ENCODE peak calls at places on chromosome 21, in six cellular contexts. One of them, this sample, is unnamed.
A peak's percentile ranks its signal among the peaks of the same experiment; 100 is the strongest.

GRCh38 chr21:37915516-37915915 is 741 bp downstream of the KCNJ6 start:
- DNase-seq in OCI-LY7: no peak
- DNase-seq in transverse colon: no peak
- DNase-seq in fibroblast of lung: no peak
- DNase-seq in hepatocyte: peak; percentile 7
- DNase-seq in keratinocyte: no peak
- DNase-seq in this sample: no peak

GRCh38 chr21:37711294-37711844 is 204.9 kb downstream of the KCNJ6 start:
- DNase-seq in hepatocyte: no peak
- DNase-seq in fibroblast of lung: no peak
- DNase-seq in keratinocyte: no peak
- DNase-seq in OCI-LY7: no peak
- DNase-seq in transverse colon: no peak
- DNase-seq in this sample: no peak

GRCh38 chr21:34595457-34595856 is 19.5 kb downstream of the RCAN1 start:
- DNase-seq in transverse colon: no peak
- DNase-seq in hepatocyte: peak; percentile 59
- DNase-seq in keratinocyte: no peak
- DNase-seq in OCI-LY7: no peak
- DNase-seq in fibroblast of lung: no peak
- DNase-seq in this sample: no peak

GRCh38 chr21:39221997-39222486 is 38.8 kb upstream of the PSMG1 start:
- DNase-seq in transverse colon: no peak
- DNase-seq in OCI-LY7: no peak
- DNase-seq in fibroblast of lung: no peak
- DNase-seq in keratinocyte: no peak
- DNase-seq in hepatocyte: no peak
- DNase-seq in this sample: no peak

GRCh38 chr21:16079830-16080229 is 350.0 kb downstream of the USP25 start:
- DNase-seq in transverse colon: no peak
- DNase-seq in OCI-LY7: no peak
- DNase-seq in keratinocyte: no peak
- DNase-seq in hepatocyte: peak; percentile 38
- DNase-seq in fibroblast of lung: peak; percentile 66
- DNase-seq in this sample: no peak

GRCh38 chr21:31429500-31429899 is 85.4 kb upstream of the TIAM1 start:
- DNase-seq in fibroblast of lung: no peak
- DNase-seq in keratinocyte: no peak
- DNase-seq in transverse colon: no peak
- DNase-seq in hepatocyte: no peak
- DNase-seq in OCI-LY7: no peak
- DNase-seq in this sample: no peak

GRCh38 chr21:27954806-27955205 is 987.9 kb upstream of the ADAMTS5 start:
- DNase-seq in fibroblast of lung: peak; percentile 55
- DNase-seq in hepatocyte: peak; percentile 8
- DNase-seq in keratinocyte: no peak
- DNase-seq in OCI-LY7: no peak
- DNase-seq in transverse colon: no peak
- DNase-seq in this sample: peak; percentile 71

GRCh38 chr21:21003701-21004100 is 5.5 kb downstream of the NCAM2 start:
- DNase-seq in transverse colon: no peak
- DNase-seq in OCI-LY7: peak; percentile 1
- DNase-seq in hepatocyte: peak; percentile 37
- DNase-seq in keratinocyte: no peak
- DNase-seq in fibroblast of lung: peak; percentile 60
- DNase-seq in this sample: no peak

GRCh38 chr21:27126140-27126539 is 159.3 kb upstream of the ADAMTS5 start:
- DNase-seq in hepatocyte: no peak
- DNase-seq in transverse colon: no peak
- DNase-seq in fibroblast of lung: no peak
- DNase-seq in keratinocyte: no peak
- DNase-seq in OCI-LY7: no peak
- DNase-seq in this sample: no peak

GRCh38 chr21:40278345-40278744 is 411.1 kb downstream of the PCP4 start:
- DNase-seq in fibroblast of lung: no peak
- DNase-seq in hepatocyte: no peak
- DNase-seq in keratinocyte: no peak
- DNase-seq in transverse colon: no peak
- DNase-seq in OCI-LY7: no peak
- DNase-seq in this sample: no peak

GRCh38 chr21:43343095-43343991 is 83.6 kb downstream of the SIK1 start:
- DNase-seq in OCI-LY7: no peak
- DNase-seq in transverse colon: peak; percentile 87
- DNase-seq in keratinocyte: no peak
- DNase-seq in fibroblast of lung: no peak
- DNase-seq in hepatocyte: peak; percentile 93
- DNase-seq in this sample: no peak
- TF ChIP-seq CTCF in OCI-LY7: no peak
- TF ChIP-seq CTCF in transverse colon: no peak
- TF ChIP-seq CTCF in keratinocyte: no peak
- TF ChIP-seq CTCF in fibroblast of lung: no peak
- TF ChIP-seq CTCF in hepatocyte: no peak
- TF ChIP-seq CTCF in this sample: no peak

GRCh38 chr21:42560517-42561179 is 47.0 kb downstream of the SLC37A1 start:
- DNase-seq in OCI-LY7: peak; percentile 44
- DNase-seq in keratinocyte: no peak
- DNase-seq in hepatocyte: no peak
- DNase-seq in fibroblast of lung: no peak
- DNase-seq in transverse colon: peak; percentile 2
- DNase-seq in this sample: no peak

GRCh38 chr21:42557420-42557819 is 43.8 kb downstream of the SLC37A1 start:
- DNase-seq in OCI-LY7: no peak
- DNase-seq in transverse colon: no peak
- DNase-seq in fibroblast of lung: no peak
- DNase-seq in keratinocyte: no peak
- DNase-seq in hepatocyte: no peak
- DNase-seq in this sample: no peak

GRCh38 chr21:42558368-42558767 is 44.7 kb downstream of the SLC37A1 start:
- DNase-seq in OCI-LY7: no peak
- DNase-seq in fibroblast of lung: no peak
- DNase-seq in transverse colon: no peak
- DNase-seq in hepatocyte: no peak
- DNase-seq in keratinocyte: no peak
- DNase-seq in this sample: no peak

GRCh38 chr21:42559326-42559725 is 45.7 kb downstream of the SLC37A1 start:
- DNase-seq in transverse colon: peak; percentile 1
- DNase-seq in fibroblast of lung: no peak
- DNase-seq in keratinocyte: no peak
- DNase-seq in hepatocyte: no peak
- DNase-seq in OCI-LY7: no peak
- DNase-seq in this sample: no peak

DNA sequence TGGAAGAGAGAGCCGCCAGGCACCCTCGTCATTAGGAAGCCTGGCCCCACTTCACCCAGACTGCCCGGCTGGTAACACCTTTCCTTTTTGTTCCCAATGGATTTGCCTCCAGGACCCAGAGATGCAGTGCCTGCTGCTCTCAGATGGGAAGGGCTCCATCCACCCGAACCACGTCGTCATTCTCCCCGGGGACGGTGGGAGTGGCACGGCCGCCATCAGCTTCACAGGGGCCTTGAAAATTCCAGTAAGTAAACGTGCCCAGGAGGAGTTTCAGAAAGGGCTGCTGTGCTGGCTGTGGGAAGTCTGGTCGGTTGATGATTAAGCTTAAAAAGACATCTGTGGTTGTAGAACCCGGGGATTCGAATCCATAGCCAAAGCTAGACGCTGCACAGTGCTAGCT is 45.2 kb downstream of the SLC37A1 start:
- DNase-seq in transverse colon: peak; percentile 2
- DNase-seq in hepatocyte: no peak
- DNase-seq in keratinocyte: no peak
- DNase-seq in OCI-LY7: no peak
- DNase-seq in fibroblast of lung: no peak
- DNase-seq in this sample: no peak
- H3K36me3 ChIP-seq in transverse colon: peaks cover 38% of the 10 kb centered on the region
- H3K36me3 ChIP-seq in hepatocyte: no peaks in the 10 kb centered on the region
- H3K36me3 ChIP-seq in keratinocyte: peaks cover 10% of the 10 kb centered on the region
- H3K36me3 ChIP-seq in OCI-LY7: peaks cover 28% of the 10 kb centered on the region
- H3K36me3 ChIP-seq in fibroblast of lung: no peaks in the 10 kb centered on the region
- H3K36me3 ChIP-seq in this sample: no peaks in the 10 kb centered on the region

GRCh38 chr21:17527240-17527639 is 14.4 kb downstream of the CXADR start:
- DNase-seq in transverse colon: no peak
- DNase-seq in fibroblast of lung: peak; percentile 67
- DNase-seq in hepatocyte: peak; percentile 43
- DNase-seq in OCI-LY7: no peak
- DNase-seq in keratinocyte: no peak
- DNase-seq in this sample: no peak
- H3K4me3 ChIP-seq in transverse colon: no peak overlapping the region
- H3K4me3 ChIP-seq in fibroblast of lung: no peak overlapping the region
- H3K4me3 ChIP-seq in hepatocyte: no peak overlapping the region
- H3K4me3 ChIP-seq in OCI-LY7: no peak overlapping the region
- H3K4me3 ChIP-seq in keratinocyte: no peak overlapping the region
- H3K4me3 ChIP-seq in this sample: no peak overlapping the region

DNA sequence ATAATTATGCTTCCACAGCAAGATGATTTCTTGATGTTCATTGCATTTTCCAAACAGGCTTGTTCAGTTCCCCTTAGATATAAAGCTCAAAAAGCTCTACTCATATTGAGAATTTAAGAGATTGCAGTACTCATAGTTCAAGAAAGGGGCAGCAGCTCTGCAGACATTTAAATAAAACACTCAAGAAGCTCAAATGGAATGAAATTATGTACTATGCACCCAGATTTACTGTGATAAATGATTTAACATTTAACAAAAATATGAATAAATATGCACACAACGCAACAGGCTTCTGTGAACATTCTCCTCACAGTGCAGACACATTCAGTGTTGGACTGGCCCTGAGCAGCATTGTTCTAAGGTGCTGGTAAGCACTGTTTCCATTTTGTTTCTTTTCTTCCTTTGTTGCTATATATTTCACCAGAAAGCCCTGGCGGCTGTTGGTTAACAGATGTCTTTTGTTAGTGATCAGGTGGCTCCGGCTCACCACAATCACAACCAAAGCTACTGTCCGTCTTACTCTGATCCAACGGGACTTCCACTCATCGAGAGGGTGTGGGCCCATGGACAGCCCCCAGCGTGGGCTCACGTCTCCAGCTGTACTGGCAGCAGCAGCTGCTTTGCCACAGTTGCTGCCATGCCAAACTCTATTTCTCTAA is 1440.3 kb downstream of the NCAM2 start:
- DNase-seq in keratinocyte: no peak
- DNase-seq in OCI-LY7: no peak
- DNase-seq in fibroblast of lung: no peak
- DNase-seq in hepatocyte: no peak
- DNase-seq in transverse colon: no peak
- DNase-seq in this sample: no peak
- TF ChIP-seq CTCF in keratinocyte: no peak
- TF ChIP-seq CTCF in OCI-LY7: no peak
- TF ChIP-seq CTCF in fibroblast of lung: no peak
- TF ChIP-seq CTCF in hepatocyte: no peak
- TF ChIP-seq CTCF in transverse colon: no peak
- TF ChIP-seq CTCF in this sample: no peak

DNA sequence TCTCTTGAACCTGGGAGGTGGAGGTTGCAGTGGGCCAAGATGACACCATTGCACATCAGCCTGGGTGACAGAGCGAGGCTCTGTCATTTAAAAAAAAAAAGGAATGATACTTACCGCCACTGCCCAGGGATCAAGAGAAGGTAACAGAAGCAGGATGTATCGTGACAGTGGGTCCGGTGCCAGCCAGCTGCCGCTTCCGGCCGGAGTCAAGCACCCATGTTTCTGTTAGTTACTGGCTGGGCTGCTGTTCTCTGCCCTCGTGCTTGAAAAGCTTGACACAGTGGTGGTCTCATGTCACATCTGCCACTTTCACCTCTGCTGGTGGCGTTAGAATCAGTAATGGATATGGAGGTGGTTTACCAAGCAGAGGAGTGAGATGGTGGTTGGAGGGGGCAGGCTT is 21.0 kb downstream of the IFNGR2 start:
- DNase-seq in transverse colon: no peak
- DNase-seq in OCI-LY7: no peak
- DNase-seq in fibroblast of lung: no peak
- DNase-seq in hepatocyte: no peak
- DNase-seq in keratinocyte: no peak
- DNase-seq in this sample: no peak
- H3K36me3 ChIP-seq in transverse colon: peaks cover 33% of the 10 kb centered on the region
- H3K36me3 ChIP-seq in OCI-LY7: peaks cover 98% of the 10 kb centered on the region
- H3K36me3 ChIP-seq in fibroblast of lung: peaks cover 20% of the 10 kb centered on the region
- H3K36me3 ChIP-seq in hepatocyte: no peaks in the 10 kb centered on the region
- H3K36me3 ChIP-seq in keratinocyte: peaks cover 31% of the 10 kb centered on the region
- H3K36me3 ChIP-seq in this sample: peaks cover 29% of the 10 kb centered on the region

GRCh38 chr21:45532826-45533730 is 9.2 kb downstream of the SLC19A1 start:
- DNase-seq in keratinocyte: no peak
- DNase-seq in hepatocyte: no peak
- DNase-seq in fibroblast of lung: no peak
- DNase-seq in transverse colon: peak; percentile 90
- DNase-seq in OCI-LY7: no peak
- DNase-seq in this sample: no peak

GRCh38 chr21:45535341-45536081 is 6.7 kb downstream of the SLC19A1 start:
- DNase-seq in OCI-LY7: no peak
- DNase-seq in hepatocyte: no peak
- DNase-seq in keratinocyte: no peak
- DNase-seq in fibroblast of lung: no peak
- DNase-seq in transverse colon: peak; percentile 21
- DNase-seq in this sample: no peak

GRCh38 chr21:45534591-45535331 is 7.5 kb downstream of the SLC19A1 start:
- DNase-seq in transverse colon: peak; percentile 86
- DNase-seq in hepatocyte: peak; percentile 66
- DNase-seq in keratinocyte: no peak
- DNase-seq in OCI-LY7: no peak
- DNase-seq in fibroblast of lung: peak; percentile 32
- DNase-seq in this sample: no peak

GRCh38 chr21:45531393-45532215 is 10.6 kb downstream of the SLC19A1 start:
- DNase-seq in transverse colon: peak; percentile 9
- DNase-seq in hepatocyte: no peak
- DNase-seq in OCI-LY7: no peak
- DNase-seq in fibroblast of lung: no peak
- DNase-seq in keratinocyte: no peak
- DNase-seq in this sample: no peak

GRCh38 chr21:45533731-45534571 is 8.3 kb downstream of the SLC19A1 start:
- DNase-seq in hepatocyte: no peak
- DNase-seq in transverse colon: peak; percentile 10
- DNase-seq in OCI-LY7: no peak
- DNase-seq in keratinocyte: no peak
- DNase-seq in fibroblast of lung: no peak
- DNase-seq in this sample: no peak
- H3K4me3 ChIP-seq in hepatocyte: no peak overlapping the region
- H3K4me3 ChIP-seq in transverse colon: no peak overlapping the region
- H3K4me3 ChIP-seq in OCI-LY7: no peak overlapping the region
- H3K4me3 ChIP-seq in keratinocyte: no peak overlapping the region
- H3K4me3 ChIP-seq in fibroblast of lung: no peak overlapping the region
- H3K4me3 ChIP-seq in this sample: no peak overlapping the region

This sample was measured in BJ.